ENCODE peak calls at places on chromosomes 3 and 15, in ten cellular contexts. S is endothelial cell of umbilical vein; Y is astrocyte; W is CD8-positive, alpha-beta T cell; L is Karpas-422; Q is mucosa of descending colon; K is HL-60; A is right lobe of liver; T is A549; B is endodermal cell. Z is an unnamed sample.

GRCh38 chr15:66472176-66472999 is 25.2 kb downstream of the SNAPC5 start:
- DNase-seq in S (peak), Y (peak), W (peak), L (no peak), Q (no peak), K (no peak), A (no peak), T (no peak), B (peak), Z (no peak)

GRCh38 chr3:13025778-13026518 is 47.3 kb downstream of the IQSEC1 start:
- DNase-seq in S (no peak), Y (no peak), W (no peak), L (no peak), Q (no peak), K (no peak), A (peak), T (no peak), B (no peak), Z (no peak)

GRCh38 chr15:94107652-94108051 is 123.7 kb upstream of the MCTP2 start:
- DNase-seq in S (no peak), Y (no peak), W (no peak), L (no peak), Q (no peak), K (no peak), A (no peak), T (no peak), B (no peak), Z (no peak)

GRCh38 chr3:157135671-157136396 is 24.1 kb downstream of the CCNL1 start:
- DNase-seq in S (no peak), Y (peak), W (no peak), L (no peak), Q (no peak), K (no peak), A (no peak), T (peak), B (no peak), Z (no peak)

GRCh38 chr3:139120336-139120971 is 75.8 kb upstream of the PRR23C start:
- DNase-seq in S (no peak), Y (peak), W (no peak), L (no peak), Q (no peak), K (no peak), A (no peak), T (peak), B (peak), Z (no peak)

GRCh38 chr3:101814835-101815234 is 34.5 kb upstream of the NFKBIZ start:
- DNase-seq in S (no peak), Y (no peak), W (no peak), L (no peak), Q (no peak), K (no peak), A (no peak), T (no peak), B (no peak), Z (no peak)

GRCh38 chr3:134681527-134681910 is 30.7 kb upstream of the KY start:
- DNase-seq in S (no peak), Y (no peak), W (no peak), L (no peak), Q (no peak), K (no peak), A (no peak), T (no peak), B (no peak), Z (no peak)

GRCh38 chr3:196868297-196868661 is 559 bp downstream of the SENP5 start:
- DNase-seq in S (no peak), Y (peak), W (peak), L (peak), Q (no peak), K (no peak), A (no peak), T (no peak), B (peak), Z (no peak)

GRCh38 chr15:75025548-75026260 is 2.3 kb downstream of the PPCDC start:
- DNase-seq in S (no peak), Y (no peak), W (no peak), L (no peak), Q (no peak), K (no peak), A (no peak), T (no peak), B (no peak), Z (no peak)

GRCh38 chr15:92200891-92201290 is 192.8 kb upstream of the ST8SIA2 start:
- DNase-seq in S (no peak), Y (no peak), W (no peak), L (no peak), Q (no peak), K (no peak), A (no peak), T (no peak), B (no peak), Z (no peak)

GRCh38 chr15:23686466-23687142 is 501 bp downstream of the NDN start:
- DNase-seq in S (peak), Y (peak), W (no peak), L (no peak), Q (no peak), K (no peak), A (no peak), T (no peak), B (peak), Z (no peak)

GRCh38 chr15:59553879-59554735 is 57.5 kb upstream of the GCNT3 start:
- DNase-seq in S (peak), Y (peak), W (no peak), L (no peak), Q (no peak), K (no peak), A (no peak), T (peak), B (no peak), Z (no peak)

GRCh38 chr3:85726241-85726640 is 767.5 kb downstream of the CADM2 start:
- DNase-seq in S (no peak), Y (peak), W (no peak), L (no peak), Q (no peak), K (no peak), A (no peak), T (peak), B (no peak), Z (no peak)

GRCh38 chr3:151085889-151086483 is 522 bp downstream of the MED12L start:
- DNase-seq in S (no peak), Y (peak), W (no peak), L (no peak), Q (peak), K (no peak), A (peak), T (peak), B (peak), Z (no peak)

GRCh38 chr3:151087648-151088047 is 2.2 kb downstream of the MED12L start:
- DNase-seq in S (no peak), Y (no peak), W (no peak), L (no peak), Q (no peak), K (no peak), A (no peak), T (no peak), B (no peak), Z (no peak)

GRCh38 chr3:151084893-151085226 is 604 bp upstream of the MED12L start:
- DNase-seq in S (no peak), Y (no peak), W (no peak), L (no peak), Q (no peak), K (no peak), A (no peak), T (no peak), B (no peak), Z (no peak)

GRCh38 chr3:151085227-151085888 is at the start of gene MED12L:
- DNase-seq in S (peak), Y (peak), W (no peak), L (peak), Q (peak), K (peak), A (peak), T (peak), B (peak), Z (peak)

GRCh38 chr3:151086484-151087456 is 1.3 kb downstream of the MED12L start:
- DNase-seq in S (peak), Y (peak), W (peak), L (peak), Q (peak), K (peak), A (peak), T (peak), B (peak), Z (peak)
- H3K4me3 ChIP-seq in S (no peak), Y (peak), W (peak), L (peak), Q (no peak), K (peak), A (peak), T (peak), B (peak), Z (peak)

DNA sequence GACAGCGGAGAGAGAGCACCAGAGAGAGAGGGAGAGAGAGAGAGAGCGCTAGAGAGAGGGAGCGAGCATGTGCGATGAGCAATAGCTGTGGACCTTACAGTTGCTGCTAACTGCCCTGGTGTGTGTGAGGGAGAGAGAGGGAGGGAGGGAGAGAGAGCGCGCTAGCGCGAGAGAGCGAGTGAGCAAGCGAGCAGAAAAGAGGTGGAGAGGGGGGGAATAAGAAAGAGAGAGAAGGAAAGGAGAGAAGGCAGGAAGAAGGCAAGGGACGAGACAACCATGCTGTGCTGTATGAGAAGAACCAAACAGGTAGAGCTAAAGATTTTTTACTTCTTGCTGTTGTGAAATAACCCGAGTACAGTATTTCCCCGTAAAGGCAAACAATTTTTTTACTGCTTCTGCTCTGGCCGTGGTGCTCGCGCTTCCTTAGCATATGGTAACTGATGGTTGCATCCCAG is at the start of gene GAP43:
- DNase-seq in S (peak), Y (peak), W (no peak), L (no peak), Q (peak), K (no peak), A (no peak), T (peak), B (peak), Z (no peak)
- H3K4me3 ChIP-seq in S (no peak), Y (peak), W (no peak), L (no peak), Q (no peak), K (no peak), A (no peak), T (peak), B (peak), Z (peak)

GRCh38 chr3:11289864-11290263 is 17.7 kb downstream of the ATG7 start:
- DNase-seq in S (peak), Y (no peak), W (no peak), L (no peak), Q (no peak), K (no peak), A (no peak), T (no peak), B (no peak), Z (no peak)

GRCh38 chr3:11285471-11285870 is 13.3 kb downstream of the ATG7 start:
- DNase-seq in S (no peak), Y (no peak), W (no peak), L (no peak), Q (no peak), K (no peak), A (no peak), T (no peak), B (no peak), Z (no peak)

GRCh38 chr3:11288786-11289637 is 16.8 kb downstream of the ATG7 start:
- DNase-seq in S (peak), Y (peak), W (no peak), L (peak), Q (no peak), K (peak), A (no peak), T (peak), B (no peak), Z (peak)

GRCh38 chr3:11290743-11291680 is 18.8 kb downstream of the ATG7 start:
- DNase-seq in S (no peak), Y (peak), W (peak), L (no peak), Q (no peak), K (no peak), A (no peak), T (no peak), B (no peak), Z (no peak)

DNA sequence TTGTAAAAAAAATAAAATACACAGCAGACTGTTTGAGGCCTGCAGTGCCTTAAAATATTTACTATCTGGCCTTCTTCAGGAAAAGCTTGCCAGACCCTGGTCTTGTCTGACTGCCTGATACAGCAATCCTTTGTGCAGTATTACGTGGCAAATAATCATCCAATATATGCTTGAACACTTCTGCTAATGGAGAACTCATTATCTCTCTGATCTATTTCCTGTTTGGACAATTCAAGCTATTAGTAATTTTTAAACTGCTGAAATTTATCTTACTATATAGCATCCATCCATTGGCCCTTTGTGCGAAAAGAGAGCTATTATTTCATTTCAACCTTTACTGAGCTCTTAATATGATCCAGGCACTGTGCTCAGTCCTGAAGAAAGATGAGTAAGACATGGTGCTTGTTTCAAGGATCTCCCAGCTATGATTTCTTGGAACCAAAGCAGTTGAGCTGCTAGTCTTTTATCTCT is 15.9 kb downstream of the ATG7 start:
- DNase-seq in S (peak), Y (peak), W (no peak), L (no peak), Q (no peak), K (no peak), A (no peak), T (no peak), B (no peak), Z (no peak)
- H3K4me3 ChIP-seq in S (no peak), Y (peak), W (no peak), L (peak), Q (no peak), K (no peak), A (no peak), T (no peak), B (no peak), Z (no peak)

DNA sequence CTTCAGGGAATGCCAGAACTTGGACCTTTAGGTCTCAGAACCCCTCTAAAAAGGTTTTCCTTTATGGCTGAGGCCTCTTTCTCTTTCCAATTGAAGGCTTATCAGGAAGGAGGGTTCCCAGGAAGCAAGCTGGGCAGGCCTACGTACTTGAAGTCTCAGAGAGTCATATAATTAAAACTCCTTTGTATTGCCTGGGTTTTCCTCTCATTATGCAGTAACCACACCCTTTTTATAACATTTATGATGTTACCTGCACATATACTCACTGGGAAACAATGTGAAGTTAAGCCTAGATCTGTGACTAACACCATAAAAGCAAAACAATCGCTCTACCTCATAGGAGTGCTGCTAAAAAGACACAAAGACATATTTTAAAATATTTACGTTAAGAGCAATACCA is 27.3 kb downstream of the SERP1 start:
- DNase-seq in S (no peak), Y (no peak), W (no peak), L (no peak), Q (no peak), K (no peak), A (no peak), T (no peak), B (no peak), Z (no peak)
- H3K4me3 ChIP-seq in S (no peak), Y (no peak), W (no peak), L (no peak), Q (no peak), K (no peak), A (no peak), T (no peak), B (no peak), Z (no peak)

DNA sequence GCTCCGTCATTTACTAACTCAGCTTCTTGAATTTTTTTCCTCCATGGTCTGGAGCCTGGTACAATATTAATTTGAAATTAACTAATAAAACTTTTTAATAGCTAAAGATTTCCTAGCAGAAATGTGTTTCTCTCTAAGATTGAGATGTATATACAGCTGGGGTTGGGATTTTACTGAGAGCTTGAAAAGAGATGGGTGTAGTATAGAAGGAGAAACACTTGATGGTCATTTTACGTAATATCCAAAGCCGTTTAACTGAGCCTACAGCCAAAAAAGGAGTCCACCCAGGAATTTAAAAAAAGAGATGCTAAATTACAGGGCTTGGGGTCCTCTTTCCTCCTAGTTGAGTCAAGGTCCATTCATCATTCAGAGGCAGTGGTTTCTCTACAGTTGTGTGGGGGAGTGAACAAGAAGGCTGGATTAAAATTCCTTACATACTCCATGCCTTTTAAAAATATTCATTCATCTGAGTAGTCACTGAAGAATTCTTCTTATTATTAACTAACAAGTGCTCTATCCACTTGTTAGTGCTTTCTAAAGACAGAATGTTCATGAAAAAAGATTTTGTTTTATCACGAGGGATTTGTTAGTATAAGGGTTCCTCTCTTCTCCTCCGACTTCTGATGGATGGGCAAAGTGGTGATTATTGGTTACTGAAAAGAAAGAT is 255.3 kb upstream of the IL12A start:
- DNase-seq in S (no peak), Y (peak), W (no peak), L (no peak), Q (no peak), K (no peak), A (no peak), T (peak), B (no peak), Z (no peak)
- H3K4me3 ChIP-seq in S (no peak), Y (peak), W (no peak), L (no peak), Q (no peak), K (no peak), A (no peak), T (peak), B (peak), Z (no peak)

Z was measured in tibial nerve.